ENCODE peak calls at places on chromosomes 16 and 17, in four cellular contexts. C, H, O and D are unnamed samples.

GRCh38 chr16:21614896-21615295 is 15.5 kb downstream of the METTL9 start:
- DNase-seq in O (no peak), H (no peak), C (no peak), D (no peak)

GRCh38 chr17:12765544-12765943 is 23.8 kb upstream of the ARHGAP44 start:
- DNase-seq in C (no peak), O (no peak), H (no peak), D (no peak)

GRCh38 chr17:58388302-58389190 is 28.8 kb downstream of the RNF43 start:
- DNase-seq in O (no peak), C (no peak), H (no peak), D (no peak)

GRCh38 chr16:67666032-67666537 is 465 bp downstream of the ENKD1 start:
- DNase-seq in C (no peak), O (no peak), H (no peak), D (no peak)

GRCh38 chr17:10177921-10178788 is 20.3 kb downstream of the GAS7 start:
- DNase-seq in H (no peak), C (no peak), O (no peak), D (no peak)

GRCh38 chr16:3696425-3697218 is 20.7 kb downstream of the TRAP1 start:
- DNase-seq in H (no peak), O (no peak), C (no peak), D (no peak)

GRCh38 chr16:57775661-57776469 is 26.4 kb downstream of the KIFC3 start:
- DNase-seq in C (no peak), H (peak; percentile 53), O (no peak), D (peak; percentile 72)

GRCh38 chr16:57472665-57473060 is 10.2 kb downstream of the POLR2C start:
- DNase-seq in C (no peak), H (no peak), O (no peak), D (no peak)

GRCh38 chr17:5825717-5826330 is 241.5 kb upstream of the NLRP1 start:
- DNase-seq in O (no peak), H (no peak), C (no peak), D (no peak)

GRCh38 chr16:87963400-87963799 is 12.2 kb downstream of the BANP start:
- DNase-seq in H (no peak), C (peak; percentile 60), O (peak; percentile 51), D (no peak)

GRCh38 chr16:20763461-20764232 is at the start of gene ACSM3:
- DNase-seq in H (no peak), O (peak; percentile 80), C (peak; percentile 24), D (peak; percentile 50)

GRCh38 chr16:46883353-46883689 is 841 bp upstream of the GPT2 start:
- DNase-seq in C (no peak), O (no peak), H (peak; percentile 23), D (peak; percentile 60)

GRCh38 chr17:50943575-50943933 is 77.4 kb upstream of the TOB1 start:
- DNase-seq in C (no peak), H (no peak), O (peak; percentile 51), D (peak; percentile 48)

GRCh38 chr17:38747385-38748328 is 479 bp downstream of the PCGF2 start:
- DNase-seq in C (no peak), O (peak; percentile 35), H (no peak), D (no peak)

GRCh38 chr17:44130693-44131349 is 7.4 kb upstream of the HDAC5 start:
- DNase-seq in C (no peak), H (no peak), O (no peak), D (no peak)

GRCh38 chr17:80861360-80861861 is 130.2 kb upstream of the CHMP6 start:
- DNase-seq in C (no peak), O (no peak), H (no peak), D (no peak)

GRCh38 chr17:27457731-27458523 is 1.7 kb downstream of the KSR1 start:
- DNase-seq in C (no peak), O (no peak), H (no peak), D (peak; percentile 54)

GRCh38 chr16:1859650-1860049 is 12.3 kb downstream of the MEIOB start:
- DNase-seq in C (no peak), O (no peak), H (no peak), D (no peak)

GRCh38 chr16:11005611-11005975 is 61.2 kb downstream of the CLEC16A start:
- DNase-seq in C (no peak), O (no peak), H (no peak), D (no peak)

GRCh38 chr17:81298325-81298990 is 3.4 kb upstream of the SLC38A10 start:
- DNase-seq in O (no peak), H (no peak), C (no peak), D (no peak)

GRCh38 chr16:26740771-26741170 is 326.0 kb upstream of the C16orf82 start:
- DNase-seq in C (no peak), H (no peak), O (no peak), D (no peak)